ENCODE peak calls at places on chromosome 5, in six cellular contexts. One of them, this sample, is unnamed.
A peak's percentile ranks its signal among the peaks of the same experiment; 100 is the strongest.

GRCh38 chr5:39399135-39400036 is 25.4 kb downstream of the DAB2 start:
- DNase-seq in tibial nerve: peak; percentile 66
- DNase-seq in kidney epithelial cell: peak; percentile 94
- DNase-seq in A549: peak; percentile 62
- DNase-seq in ovary: no peak
- DNase-seq in astrocyte of the spinal cord: peak; percentile 98
- DNase-seq in this sample: peak; percentile 93

GRCh38 chr5:117801583-117801982 is 1186.8 kb downstream of the DTWD2 start:
- DNase-seq in tibial nerve: no peak
- DNase-seq in kidney epithelial cell: no peak
- DNase-seq in A549: no peak
- DNase-seq in ovary: no peak
- DNase-seq in astrocyte of the spinal cord: no peak
- DNase-seq in this sample: no peak

GRCh38 chr5:16411235-16411634 is 54.4 kb downstream of the ZNF622 start:
- DNase-seq in tibial nerve: no peak
- DNase-seq in kidney epithelial cell: no peak
- DNase-seq in A549: no peak
- DNase-seq in ovary: no peak
- DNase-seq in astrocyte of the spinal cord: no peak
- DNase-seq in this sample: no peak

GRCh38 chr5:116880150-116880549 is 305.5 kb upstream of the SEMA6A start:
- DNase-seq in tibial nerve: no peak
- DNase-seq in kidney epithelial cell: no peak
- DNase-seq in A549: no peak
- DNase-seq in ovary: no peak
- DNase-seq in astrocyte of the spinal cord: no peak
- DNase-seq in this sample: no peak

GRCh38 chr5:144156767-144157171 is 13.7 kb downstream of the YIPF5 start:
- DNase-seq in tibial nerve: no peak
- DNase-seq in kidney epithelial cell: no peak
- DNase-seq in A549: no peak
- DNase-seq in ovary: no peak
- DNase-seq in astrocyte of the spinal cord: peak; percentile 17
- DNase-seq in this sample: no peak

GRCh38 chr5:93926831-93927600 is 185.6 kb upstream of the POU5F2 start:
- DNase-seq in tibial nerve: no peak
- DNase-seq in kidney epithelial cell: no peak
- DNase-seq in A549: no peak
- DNase-seq in ovary: no peak
- DNase-seq in astrocyte of the spinal cord: peak; percentile 23
- DNase-seq in this sample: no peak

GRCh38 chr5:125888358-125888757 is 534.9 kb upstream of the GRAMD2B start:
- DNase-seq in tibial nerve: no peak
- DNase-seq in kidney epithelial cell: no peak
- DNase-seq in A549: no peak
- DNase-seq in ovary: no peak
- DNase-seq in astrocyte of the spinal cord: no peak
- DNase-seq in this sample: no peak

GRCh38 chr5:95172659-95173058 is 112.2 kb downstream of the MCTP1 start:
- DNase-seq in tibial nerve: no peak
- DNase-seq in kidney epithelial cell: no peak
- DNase-seq in A549: no peak
- DNase-seq in ovary: no peak
- DNase-seq in astrocyte of the spinal cord: no peak
- DNase-seq in this sample: no peak

GRCh38 chr5:128684951-128685350 is 146.9 kb upstream of the FBN2 start:
- DNase-seq in tibial nerve: no peak
- DNase-seq in kidney epithelial cell: no peak
- DNase-seq in A549: no peak
- DNase-seq in ovary: no peak
- DNase-seq in astrocyte of the spinal cord: peak; percentile 66
- DNase-seq in this sample: no peak

GRCh38 chr5:121424976-121425375 is 426.7 kb upstream of the FTMT start:
- DNase-seq in tibial nerve: no peak
- DNase-seq in kidney epithelial cell: no peak
- DNase-seq in A549: no peak
- DNase-seq in ovary: no peak
- DNase-seq in astrocyte of the spinal cord: no peak
- DNase-seq in this sample: no peak

GRCh38 chr5:136081192-136081591 is 51.5 kb upstream of the SMAD5 start:
- DNase-seq in tibial nerve: no peak
- DNase-seq in kidney epithelial cell: no peak
- DNase-seq in A549: no peak
- DNase-seq in ovary: no peak
- DNase-seq in astrocyte of the spinal cord: no peak
- DNase-seq in this sample: no peak

GRCh38 chr5:10275991-10276390 is 25.9 kb downstream of the CCT5 start:
- DNase-seq in tibial nerve: no peak
- DNase-seq in kidney epithelial cell: no peak
- DNase-seq in A549: no peak
- DNase-seq in ovary: no peak
- DNase-seq in astrocyte of the spinal cord: no peak
- DNase-seq in this sample: no peak

GRCh38 chr5:131386124-131386523 is 122.3 kb downstream of the CDC42SE2 start:
- DNase-seq in tibial nerve: no peak
- DNase-seq in kidney epithelial cell: no peak
- DNase-seq in A549: no peak
- DNase-seq in ovary: no peak
- DNase-seq in astrocyte of the spinal cord: no peak
- DNase-seq in this sample: no peak

GRCh38 chr5:173745123-173745522 is 128.7 kb upstream of the BOD1 start:
- DNase-seq in tibial nerve: no peak
- DNase-seq in kidney epithelial cell: no peak
- DNase-seq in A549: no peak
- DNase-seq in ovary: no peak
- DNase-seq in astrocyte of the spinal cord: no peak
- DNase-seq in this sample: no peak

DNA sequence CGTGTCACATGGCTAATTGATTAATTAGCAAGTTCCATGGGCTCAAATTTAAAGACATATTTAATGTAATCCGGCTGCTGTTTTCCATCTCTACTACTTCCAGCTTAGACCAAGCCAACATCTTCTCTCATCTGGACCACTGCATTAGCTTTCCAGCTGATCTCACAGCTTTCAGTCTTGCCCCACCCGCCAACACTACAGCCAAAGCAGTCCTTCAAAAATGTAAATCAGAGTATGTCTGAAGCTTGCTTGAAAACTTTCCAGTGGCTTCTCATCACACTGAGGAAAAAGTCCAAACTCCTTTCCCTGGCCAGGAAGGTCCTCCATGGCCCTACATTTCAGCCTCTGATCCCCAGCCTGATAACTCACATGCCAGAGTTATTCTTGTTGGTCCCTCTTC is 38.4 kb downstream of the TTC1 start:
- DNase-seq in tibial nerve: no peak
- DNase-seq in kidney epithelial cell: no peak
- DNase-seq in A549: no peak
- DNase-seq in ovary: no peak
- DNase-seq in astrocyte of the spinal cord: no peak
- DNase-seq in this sample: no peak
- TF ChIP-seq CTCF in tibial nerve: no peak
- TF ChIP-seq CTCF in kidney epithelial cell: no peak
- TF ChIP-seq CTCF in A549: no peak
- TF ChIP-seq CTCF in ovary: no peak
- TF ChIP-seq CTCF in astrocyte of the spinal cord: no peak
- TF ChIP-seq CTCF in this sample: no peak

GRCh38 chr5:82494942-82495341 is 216.8 kb upstream of the RPS23 start:
- DNase-seq in tibial nerve: no peak
- DNase-seq in kidney epithelial cell: no peak
- DNase-seq in A549: no peak
- DNase-seq in ovary: no peak
- DNase-seq in astrocyte of the spinal cord: no peak
- DNase-seq in this sample: no peak
- TF ChIP-seq CTCF in tibial nerve: no peak
- TF ChIP-seq CTCF in kidney epithelial cell: peak; percentile 26
- TF ChIP-seq CTCF in A549: no peak
- TF ChIP-seq CTCF in ovary: no peak
- TF ChIP-seq CTCF in astrocyte of the spinal cord: peak; percentile 23
- TF ChIP-seq CTCF in this sample: peak; percentile 26

GRCh38 chr5:119270121-119270565 is 85.7 kb upstream of the TNFAIP8 start:
- DNase-seq in tibial nerve: no peak
- DNase-seq in kidney epithelial cell: no peak
- DNase-seq in A549: no peak
- DNase-seq in ovary: no peak
- DNase-seq in astrocyte of the spinal cord: no peak
- DNase-seq in this sample: no peak

GRCh38 chr5:119270955-119271757 is 84.7 kb upstream of the TNFAIP8 start:
- DNase-seq in tibial nerve: no peak
- DNase-seq in kidney epithelial cell: no peak
- DNase-seq in A549: no peak
- DNase-seq in ovary: no peak
- DNase-seq in astrocyte of the spinal cord: no peak
- DNase-seq in this sample: no peak

GRCh38 chr5:119269061-119269579 is 86.7 kb upstream of the TNFAIP8 start:
- DNase-seq in tibial nerve: peak; percentile 26
- DNase-seq in kidney epithelial cell: no peak
- DNase-seq in A549: no peak
- DNase-seq in ovary: no peak
- DNase-seq in astrocyte of the spinal cord: peak; percentile 34
- DNase-seq in this sample: no peak

GRCh38 chr5:119268387-119269060 is 87.3 kb upstream of the TNFAIP8 start:
- DNase-seq in tibial nerve: peak; percentile 94
- DNase-seq in kidney epithelial cell: peak; percentile 65
- DNase-seq in A549: peak; percentile 81
- DNase-seq in ovary: peak; percentile 92
- DNase-seq in astrocyte of the spinal cord: peak; percentile 95
- DNase-seq in this sample: peak; percentile 85

GRCh38 chr5:119267958-119268386 is 87.8 kb upstream of the TNFAIP8 start:
- DNase-seq in tibial nerve: peak; percentile 91
- DNase-seq in kidney epithelial cell: peak; percentile 97
- DNase-seq in A549: peak; percentile 46
- DNase-seq in ovary: peak; percentile 80
- DNase-seq in astrocyte of the spinal cord: peak; percentile 97
- DNase-seq in this sample: peak; percentile 88
- TF ChIP-seq CTCF in tibial nerve: peak; percentile 65
- TF ChIP-seq CTCF in kidney epithelial cell: peak; percentile 93
- TF ChIP-seq CTCF in A549: no peak
- TF ChIP-seq CTCF in ovary: no peak
- TF ChIP-seq CTCF in astrocyte of the spinal cord: peak; percentile 76
- TF ChIP-seq CTCF in this sample: peak; percentile 79

DNA sequence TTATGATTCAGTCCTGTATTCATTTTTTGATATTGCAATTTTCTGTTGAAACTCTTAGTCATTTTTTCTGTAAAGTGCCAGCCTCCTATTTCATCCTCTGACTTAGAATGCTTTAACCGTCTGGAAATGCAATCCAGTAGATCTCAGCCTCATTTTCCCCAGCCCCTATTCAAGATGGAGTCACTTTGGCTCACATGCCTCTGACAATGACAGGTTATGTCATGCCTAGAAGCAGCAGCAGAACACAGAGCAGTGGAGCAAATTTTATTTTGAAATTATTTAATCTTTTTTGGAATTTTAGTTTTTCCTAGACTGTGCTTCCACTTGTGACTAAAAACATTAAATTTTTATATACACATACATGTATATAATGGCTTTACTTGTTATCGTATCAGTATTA is 1053.2 kb downstream of the TAF11L14 start:
- DNase-seq in tibial nerve: no peak
- DNase-seq in kidney epithelial cell: no peak
- DNase-seq in A549: no peak
- DNase-seq in ovary: no peak
- DNase-seq in astrocyte of the spinal cord: no peak
- DNase-seq in this sample: no peak
- TF ChIP-seq CTCF in tibial nerve: no peak
- TF ChIP-seq CTCF in kidney epithelial cell: no peak
- TF ChIP-seq CTCF in A549: no peak
- TF ChIP-seq CTCF in ovary: no peak
- TF ChIP-seq CTCF in astrocyte of the spinal cord: no peak
- TF ChIP-seq CTCF in this sample: no peak

GRCh38 chr5:86968311-86968753 is 299.4 kb upstream of the RASA1 start:
- DNase-seq in tibial nerve: no peak
- DNase-seq in kidney epithelial cell: no peak
- DNase-seq in A549: peak; percentile 21
- DNase-seq in ovary: no peak
- DNase-seq in astrocyte of the spinal cord: peak; percentile 89
- DNase-seq in this sample: no peak
- TF ChIP-seq CTCF in tibial nerve: peak; percentile 30
- TF ChIP-seq CTCF in kidney epithelial cell: peak; percentile 8
- TF ChIP-seq CTCF in A549: peak; percentile 57
- TF ChIP-seq CTCF in ovary: no peak
- TF ChIP-seq CTCF in astrocyte of the spinal cord: peak; percentile 20
- TF ChIP-seq CTCF in this sample: peak; percentile 31

GRCh38 chr5:115378754-115379153 is 82.3 kb upstream of the CCDC112 start:
- DNase-seq in tibial nerve: no peak
- DNase-seq in kidney epithelial cell: no peak
- DNase-seq in A549: no peak
- DNase-seq in ovary: no peak
- DNase-seq in astrocyte of the spinal cord: no peak
- DNase-seq in this sample: no peak

GRCh38 chr5:115377468-115378217 is 81.2 kb upstream of the CCDC112 start:
- DNase-seq in tibial nerve: no peak
- DNase-seq in kidney epithelial cell: peak; percentile 84
- DNase-seq in A549: no peak
- DNase-seq in ovary: no peak
- DNase-seq in astrocyte of the spinal cord: peak; percentile 87
- DNase-seq in this sample: peak; percentile 77

GRCh38 chr5:115375922-115376321 is 79.5 kb upstream of the CCDC112 start:
- DNase-seq in tibial nerve: no peak
- DNase-seq in kidney epithelial cell: no peak
- DNase-seq in A549: no peak
- DNase-seq in ovary: no peak
- DNase-seq in astrocyte of the spinal cord: no peak
- DNase-seq in this sample: no peak

GRCh38 chr5:115372121-115372520 is 75.7 kb upstream of the CCDC112 start:
- DNase-seq in tibial nerve: peak; percentile 24
- DNase-seq in kidney epithelial cell: peak; percentile 45
- DNase-seq in A549: no peak
- DNase-seq in ovary: no peak
- DNase-seq in astrocyte of the spinal cord: no peak
- DNase-seq in this sample: no peak

GRCh38 chr5:115374057-115374775 is 77.8 kb upstream of the CCDC112 start:
- DNase-seq in tibial nerve: no peak
- DNase-seq in kidney epithelial cell: no peak
- DNase-seq in A549: no peak
- DNase-seq in ovary: no peak
- DNase-seq in astrocyte of the spinal cord: no peak
- DNase-seq in this sample: no peak
- TF ChIP-seq CTCF in tibial nerve: no peak
- TF ChIP-seq CTCF in kidney epithelial cell: peak; percentile 11
- TF ChIP-seq CTCF in A549: peak; percentile 19
- TF ChIP-seq CTCF in ovary: no peak
- TF ChIP-seq CTCF in astrocyte of the spinal cord: no peak
- TF ChIP-seq CTCF in this sample: no peak